ENCODE peak calls at places on chromosomes 6 and 20, in four cellular contexts. B, T, D and Y are unnamed samples.
A peak's percentile ranks its signal among the peaks of the same experiment; 100 is the strongest.

GRCh38 chr6:113858067-113858604 is 991 bp downstream of the MARCKS start:
- DNase-seq in T (peak; percentile 47), B (peak; percentile 33), D (peak; percentile 29), Y (no peak)

GRCh38 chr6:119226089-119226488 is 123.5 kb downstream of the MAN1A1 start:
- DNase-seq in D (no peak), B (no peak), T (no peak), Y (no peak)

GRCh38 chr20:20562507-20562906 is 149.9 kb downstream of the RALGAPA2 start:
- DNase-seq in D (no peak), T (no peak), B (no peak), Y (no peak)

GRCh38 chr6:125140808-125141207 is 12.8 kb upstream of the TPD52L1 start:
- DNase-seq in B (no peak), T (no peak), D (peak; percentile 64), Y (no peak)

GRCh38 chr20:13422637-13423036 is 201.6 kb downstream of the ISM1 start:
- DNase-seq in B (no peak), T (no peak), D (peak; percentile 11), Y (no peak)

GRCh38 chr6:169589699-169590257 is 112.1 kb downstream of the WDR27 start:
- DNase-seq in T (no peak), B (no peak), D (no peak), Y (no peak)

GRCh38 chr6:10720229-10720959 is 2.5 kb upstream of the TMEM14C start:
- DNase-seq in B (peak; percentile 74), T (no peak), D (peak; percentile 17), Y (no peak)

GRCh38 chr20:13700761-13701160 is 62.0 kb upstream of the TASP1 start:
- DNase-seq in D (no peak), B (no peak), T (no peak), Y (no peak)

GRCh38 chr6:11392778-11393507 is 144.6 kb upstream of the TMEM170B start:
- DNase-seq in T (no peak), D (no peak), B (peak; percentile 35), Y (no peak)

GRCh38 chr6:149075616-149076354 is 241.7 kb upstream of the TAB2 start:
- DNase-seq in D (peak; percentile 37), B (no peak), T (no peak), Y (no peak)

GRCh38 chr20:47887477-47888080 is 102.3 kb upstream of the SULF2 start:
- DNase-seq in B (no peak), T (no peak), D (no peak), Y (no peak)

GRCh38 chr6:92700411-92700810 is 718.9 kb downstream of the EPHA7 start:
- DNase-seq in B (no peak), T (no peak), D (no peak), Y (no peak)

GRCh38 chr6:149963212-149963461 is 606 bp upstream of the ULBP1 start:
- DNase-seq in D (peak; percentile 40), T (no peak), B (no peak), Y (no peak)

GRCh38 chr6:140059947-140060346 is 685.5 kb upstream of the CITED2 start:
- DNase-seq in T (no peak), B (no peak), D (peak; percentile 45), Y (no peak)

GRCh38 chr6:5173862-5174643 is 86.7 kb downstream of the LYRM4 start:
- DNase-seq in T (no peak), B (no peak), D (peak; percentile 19), Y (no peak)

GRCh38 chr6:88031550-88031949 is 16.1 kb upstream of the SPACA1 start:
- DNase-seq in B (no peak), D (no peak), T (no peak), Y (no peak)

GRCh38 chr6:88013015-88013414 is 34.6 kb upstream of the SPACA1 start:
- DNase-seq in D (no peak), T (no peak), B (no peak), Y (no peak)

DNA sequence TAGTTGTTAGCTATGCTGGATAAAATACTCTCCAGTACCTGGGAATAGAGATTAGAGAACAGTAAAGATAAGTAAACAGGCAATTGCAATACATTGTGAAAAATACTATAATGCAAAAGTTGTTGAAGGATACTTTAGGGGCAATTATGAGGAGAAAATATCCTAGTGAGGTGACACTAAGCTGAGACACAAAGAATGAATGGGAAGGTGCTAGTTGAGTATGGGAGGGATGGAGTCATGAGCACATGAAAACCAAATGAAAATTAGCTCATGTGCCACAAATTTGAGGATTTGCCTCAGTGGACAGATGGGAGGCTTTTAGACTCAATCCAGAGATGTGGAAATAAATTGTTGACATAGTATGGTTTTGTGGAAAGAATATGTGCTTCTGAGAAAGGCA is 370.5 kb upstream of the MMS22L start:
- DNase-seq in T (no peak), B (no peak), D (no peak), Y (no peak)
- H3K27ac ChIP-seq in T (no peak overlapping the region), B (no peak overlapping the region), D (no peak overlapping the region), Y (no peak overlapping the region)

GRCh38 chr20:49561256-49561655 is 6.7 kb downstream of the PTGIS start:
- DNase-seq in D (no peak), T (no peak), B (no peak), Y (peak; percentile 56)
- H3K27ac ChIP-seq in D (no peak overlapping the region), T (peak overlapping the region; percentile 80), B (peak overlapping the region; percentile 84), Y (peak overlapping the region; percentile 97)

GRCh38 chr20:845967-846893 is 12.7 kb downstream of the FAM110A start:
- DNase-seq in B (peak; percentile 22), D (no peak), T (no peak), Y (no peak)

GRCh38 chr20:843908-844307 is 10.4 kb downstream of the FAM110A start:
- DNase-seq in T (no peak), D (no peak), B (no peak), Y (no peak)

GRCh38 chr20:842547-842940 is 9.0 kb downstream of the FAM110A start:
- DNase-seq in D (no peak), T (no peak), B (no peak), Y (no peak)

GRCh38 chr20:845226-845868 is 11.8 kb downstream of the FAM110A start:
- DNase-seq in B (peak; percentile 23), D (no peak), T (no peak), Y (no peak)

GRCh38 chr20:844473-845225 is 11.1 kb downstream of the FAM110A start:
- DNase-seq in B (peak; percentile 88), T (peak; percentile 63), D (peak; percentile 87), Y (peak; percentile 92)
- H3K27ac ChIP-seq in B (no peak overlapping the region), T (no peak overlapping the region), D (no peak overlapping the region), Y (no peak overlapping the region)

GRCh38 chr6:39484276-39484675 is 161.8 kb upstream of the KCNK16 start:
- DNase-seq in T (no peak), B (no peak), D (no peak), Y (no peak)
- H3K27ac ChIP-seq in T (no peak overlapping the region), B (no peak overlapping the region), D (no peak overlapping the region), Y (no peak overlapping the region)

DNA sequence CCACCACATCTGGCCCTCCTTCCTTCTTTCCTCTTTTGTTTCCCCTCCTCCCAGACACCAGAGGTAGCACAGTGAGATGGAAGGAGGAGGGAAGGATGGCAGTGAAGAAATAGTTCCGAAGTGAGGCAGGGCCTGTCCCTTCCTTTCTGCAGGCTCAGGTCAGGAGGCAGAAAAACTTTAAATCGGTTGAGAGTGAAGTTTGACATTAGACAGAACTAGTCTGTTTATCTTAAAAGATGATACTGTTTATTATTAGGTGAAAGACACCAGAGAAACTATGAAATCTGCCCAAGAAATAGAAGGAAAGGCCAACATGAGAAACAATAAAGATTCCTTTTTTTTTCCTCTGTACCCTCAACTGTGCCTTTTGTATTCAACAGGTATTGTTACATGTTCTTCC is 670.3 kb downstream of the UTRN start:
- DNase-seq in B (no peak), D (no peak), T (no peak), Y (no peak)
- H3K27ac ChIP-seq in B (no peak overlapping the region), D (no peak overlapping the region), T (no peak overlapping the region), Y (no peak overlapping the region)

GRCh38 chr6:41697902-41698349 is 37.5 kb downstream of the TFEB start:
- DNase-seq in B (no peak), T (no peak), D (peak; percentile 59), Y (no peak)
- H3K27ac ChIP-seq in B (peak overlapping the region; percentile 81), T (peak overlapping the region; percentile 85), D (peak overlapping the region; percentile 65), Y (no peak overlapping the region)

DNA sequence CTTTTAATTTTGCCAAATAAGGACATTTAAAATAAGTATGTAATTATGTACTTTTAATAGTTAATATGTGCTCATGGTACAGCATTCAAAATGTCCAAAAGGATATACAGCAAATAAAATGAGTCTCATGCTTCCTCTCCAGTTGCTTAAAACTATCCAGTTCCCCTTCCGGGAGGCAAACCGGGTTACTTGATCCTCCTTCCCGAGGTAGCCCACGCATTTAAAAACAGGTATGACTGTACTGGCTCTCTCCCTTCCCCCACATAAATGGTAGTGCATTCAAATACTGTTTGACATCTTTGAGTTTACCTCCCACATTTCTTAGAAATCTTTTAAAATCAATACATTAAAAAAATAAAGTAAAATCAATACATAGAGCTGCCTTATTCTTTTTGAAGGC is 66.4 kb downstream of the PHF20 start:
- DNase-seq in D (no peak), B (no peak), T (no peak), Y (no peak)
- H3K27ac ChIP-seq in D (no peak overlapping the region), B (no peak overlapping the region), T (no peak overlapping the region), Y (no peak overlapping the region)

GRCh38 chr6:36608788-36609563 is 14.8 kb downstream of the SRSF3 start:
- DNase-seq in B (no peak), D (no peak), T (no peak), Y (peak; percentile 40)

GRCh38 chr6:36609582-36609981 is 15.4 kb downstream of the SRSF3 start:
- DNase-seq in B (no peak), D (no peak), T (no peak), Y (peak; percentile 24)

GRCh38 chr6:36610041-36610440 is 15.9 kb downstream of the SRSF3 start:
- DNase-seq in B (no peak), D (no peak), T (no peak), Y (peak; percentile 51)

GRCh38 chr6:36612101-36612625 is 18.0 kb downstream of the SRSF3 start:
- DNase-seq in T (no peak), B (no peak), D (no peak), Y (no peak)

DNA sequence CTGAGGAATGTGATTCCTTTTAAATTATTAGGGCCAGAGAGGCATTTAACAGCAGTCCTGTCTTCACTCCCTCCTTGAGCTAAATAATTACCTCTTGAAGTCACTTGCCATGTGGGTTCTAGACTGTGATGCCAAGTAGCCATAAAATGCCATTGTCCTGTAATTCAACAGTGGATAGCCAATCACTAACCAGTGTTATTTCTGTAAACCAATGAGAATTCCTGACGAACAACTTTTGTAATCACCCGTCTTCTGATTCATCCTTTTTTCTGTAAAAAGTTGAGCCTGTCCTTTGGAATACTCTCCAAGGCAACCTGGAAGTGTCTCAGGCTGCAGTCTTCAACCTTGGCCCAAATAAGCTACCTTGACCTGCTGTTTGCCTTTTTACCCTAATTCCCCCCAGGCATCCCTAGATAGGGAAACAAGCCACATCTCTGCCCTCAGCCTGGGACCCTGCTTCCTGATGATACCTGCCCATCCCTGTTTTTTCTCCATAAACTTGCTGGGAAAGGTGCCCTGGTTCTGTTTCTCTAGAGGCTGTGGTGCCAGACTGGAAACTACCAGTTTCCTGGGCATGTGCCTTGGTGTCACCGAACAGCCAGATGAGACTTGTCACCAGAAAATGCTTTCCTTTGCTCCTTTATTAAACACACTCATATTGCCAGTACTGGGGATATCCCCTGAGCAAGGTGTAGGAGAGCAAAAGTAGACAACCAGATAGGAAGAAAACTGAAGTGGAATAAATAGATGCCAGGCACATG is 16.6 kb downstream of the SRSF3 start:
- DNase-seq in T (no peak), B (no peak), D (no peak), Y (peak; percentile 37)
- H3K27ac ChIP-seq in T (peak overlapping the region; percentile 6), B (no peak overlapping the region), D (no peak overlapping the region), Y (no peak overlapping the region)